ENCODE peak calls at places on chromosomes 13 and 19, in four cellular contexts. H is psoas muscle, U is breast epithelium, K is A549. N is an unnamed sample.

GRCh38 chr13:52128714-52129700 is at the start of gene NEK5:
- DNase-seq in H (peak; percentile 75), K (peak; percentile 70), U (no peak), N (peak; percentile 89)

GRCh38 chr19:14113762-14114414 is 3.7 kb downstream of the PRKACA start:
- DNase-seq in K (no peak), H (peak; percentile 97), U (no peak), N (peak; percentile 60)

GRCh38 chr19:53463263-53463662 is 4.3 kb upstream of the ZNF813 start:
- DNase-seq in U (peak; percentile 26), K (no peak), H (peak; percentile 74), N (peak; percentile 69)

GRCh38 chr13:31681133-31681532 is 58.2 kb upstream of the RXFP2 start:
- DNase-seq in H (no peak), U (no peak), K (no peak), N (no peak)

GRCh38 chr19:24078688-24079087 is 8.3 kb upstream of the ZNF254 start:
- DNase-seq in K (no peak), U (no peak), H (no peak), N (no peak)

GRCh38 chr13:28129911-28130693 is 8.2 kb upstream of the PAN3 start:
- DNase-seq in H (no peak), K (no peak), U (no peak), N (no peak)

GRCh38 chr19:58538257-58539168 is 5.4 kb upstream of the TRIM28 start:
- DNase-seq in K (no peak), H (no peak), U (no peak), N (no peak)

GRCh38 chr13:57123660-57124059 is 17.1 kb upstream of the PRR20A start:
- DNase-seq in H (no peak), K (no peak), U (no peak), N (peak; percentile 76)

GRCh38 chr19:21328402-21328801 is 808 bp downstream of the ZNF708 start:
- DNase-seq in K (no peak), H (no peak), U (no peak), N (no peak)

DNA sequence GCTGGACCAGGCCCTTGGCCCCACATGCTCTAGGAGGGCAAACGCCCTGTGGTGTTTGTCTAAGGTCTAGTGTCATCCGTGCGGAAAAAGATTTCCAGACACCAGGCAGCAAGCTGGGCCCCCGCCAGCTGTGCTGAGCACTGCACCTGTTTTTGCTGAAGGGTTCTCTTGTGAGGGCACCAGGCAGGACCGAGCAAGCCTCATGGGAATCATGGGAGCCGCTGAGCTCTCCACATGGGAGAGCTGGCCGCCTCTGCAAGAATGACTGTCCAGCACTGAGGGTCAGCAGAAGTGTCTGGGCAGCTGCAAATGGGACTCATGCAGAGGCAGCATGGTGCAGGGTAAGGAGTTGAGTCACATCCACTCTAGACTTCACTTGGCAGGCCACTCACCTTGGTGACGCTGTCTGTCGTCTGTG is 12.0 kb downstream of the B3GNT8 start:
- DNase-seq in H (peak; percentile 81), U (no peak), K (no peak), N (no peak)
- H3K27ac ChIP-seq in H (peak overlapping the region; percentile 78), U (no peak overlapping the region), K (no peak overlapping the region), N (no peak overlapping the region)

DNA sequence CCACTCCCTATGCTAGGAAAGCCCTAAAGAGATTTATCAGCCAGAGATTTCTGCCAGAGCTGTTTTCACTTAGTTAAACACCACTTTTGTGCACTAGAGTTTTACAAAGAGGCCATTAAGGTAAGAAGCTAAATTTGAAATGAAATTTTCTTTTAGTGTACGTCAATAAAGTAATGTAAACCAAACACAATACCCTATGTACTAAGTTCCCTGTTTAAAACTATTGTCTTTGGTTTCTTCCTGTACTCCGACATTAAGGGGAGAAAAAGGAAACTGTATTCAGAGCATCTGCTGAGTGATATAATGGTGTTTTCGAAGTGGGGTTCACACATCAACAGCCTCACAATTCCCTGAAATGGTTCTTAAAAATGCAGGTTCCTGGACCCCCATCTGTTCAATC is 40.7 kb upstream of the STARD13 start:
- DNase-seq in H (no peak), U (no peak), K (no peak), N (no peak)
- H3K27ac ChIP-seq in H (no peak overlapping the region), U (no peak overlapping the region), K (no peak overlapping the region), N (no peak overlapping the region)

GRCh38 chr13:111853766-111854165 is 213.2 kb upstream of the SOX1 start:
- DNase-seq in H (no peak), U (no peak), K (no peak), N (no peak)
- H3K27ac ChIP-seq in H (no peak overlapping the region), U (no peak overlapping the region), K (no peak overlapping the region), N (no peak overlapping the region)

DNA sequence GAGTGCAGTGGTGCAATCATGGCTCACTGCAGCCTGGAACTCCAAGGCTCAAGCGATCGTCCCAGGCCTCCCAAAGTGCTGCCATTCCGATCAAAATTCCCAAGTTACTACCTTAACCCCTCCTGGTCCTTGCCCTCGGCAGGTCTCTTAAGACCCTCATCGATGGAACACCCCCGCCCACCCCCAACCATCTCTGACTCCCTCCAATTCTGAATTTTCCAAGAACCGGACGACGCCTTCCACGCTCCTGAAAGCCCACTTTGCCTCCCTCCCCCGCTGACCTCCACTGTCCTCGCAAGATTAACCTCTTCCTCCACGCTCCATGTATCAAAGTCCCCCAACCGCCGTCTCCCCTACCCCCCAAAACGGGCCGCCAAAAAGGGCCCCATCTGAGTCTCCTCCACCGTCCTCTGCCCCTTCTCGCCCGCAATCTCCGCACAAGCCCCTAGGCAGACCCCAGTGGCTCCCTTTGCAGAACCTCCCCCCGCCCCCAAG is 539 bp downstream of the DAPK3 start:
- DNase-seq in K (no peak), U (no peak), H (no peak), N (no peak)
- H3K27ac ChIP-seq in K (peak overlapping the region; percentile 98), U (peak overlapping the region; percentile 99), H (peak overlapping the region; percentile 99), N (peak overlapping the region; percentile 92)

DNA sequence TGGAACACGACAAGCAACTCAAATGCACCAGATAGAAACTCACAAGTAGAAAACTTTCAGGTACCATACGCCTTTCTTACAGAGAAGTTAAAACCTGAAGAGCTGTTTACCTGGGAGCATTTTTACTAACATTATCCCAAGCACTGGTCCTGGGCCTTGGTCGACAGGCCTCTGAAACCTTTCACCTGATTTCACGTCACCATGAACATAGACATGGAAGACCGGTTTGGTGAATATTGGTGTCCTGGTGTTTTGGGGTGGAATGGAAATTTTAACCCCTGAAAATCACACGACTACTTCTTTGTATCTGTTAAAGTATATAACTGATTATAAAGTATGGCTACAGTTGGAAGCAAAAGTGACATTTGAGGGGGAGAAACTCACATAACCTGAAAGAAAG is 176.6 kb upstream of the ARGLU1 start:
- DNase-seq in K (no peak), H (no peak), U (no peak), N (no peak)
- H3K27ac ChIP-seq in K (no peak overlapping the region), H (no peak overlapping the region), U (no peak overlapping the region), N (no peak overlapping the region)

DNA sequence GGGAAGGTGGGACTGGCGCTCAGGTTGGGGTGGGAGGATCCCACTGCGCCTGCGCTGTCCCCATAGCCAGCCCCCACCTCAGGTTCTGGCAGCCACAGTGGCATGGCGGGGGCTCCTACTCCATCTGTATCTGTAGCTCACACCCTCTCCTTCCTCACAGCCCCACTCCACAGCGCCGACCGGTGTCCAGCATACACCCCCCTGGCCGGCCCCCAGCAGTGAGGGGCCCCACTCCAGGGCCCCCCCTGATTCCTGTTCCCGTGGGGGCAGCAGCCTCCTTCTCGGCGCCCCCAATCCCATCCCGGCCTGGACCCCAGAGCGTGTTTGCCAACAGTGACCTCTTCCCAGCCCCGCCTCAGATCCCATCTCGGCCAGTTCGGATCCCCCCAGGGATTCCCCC is 6.0 kb downstream of the TMED1 start:
- DNase-seq in H (no peak), K (no peak), U (no peak), N (no peak)
- H3K27ac ChIP-seq in H (no peak overlapping the region), K (no peak overlapping the region), U (no peak overlapping the region), N (no peak overlapping the region)

GRCh38 chr19:41799444-41800000 is 3.1 kb downstream of the CEACAM3 start:
- DNase-seq in H (no peak), K (no peak), U (no peak), N (no peak)

GRCh38 chr19:41801031-41801430 is 4.6 kb downstream of the CEACAM3 start:
- DNase-seq in K (no peak), H (no peak), U (no peak), N (no peak)

GRCh38 chr19:41804327-41804726 is 7.9 kb downstream of the CEACAM3 start:
- DNase-seq in H (no peak), U (no peak), K (no peak), N (no peak)

GRCh38 chr19:41801682-41802317 is 5.4 kb downstream of the CEACAM3 start:
- DNase-seq in U (no peak), H (no peak), K (no peak), N (no peak)

GRCh38 chr19:41802770-41803169 is 6.4 kb downstream of the CEACAM3 start:
- DNase-seq in U (no peak), K (no peak), H (no peak), N (no peak)
- H3K27ac ChIP-seq in U (no peak overlapping the region), K (no peak overlapping the region), H (no peak overlapping the region), N (no peak overlapping the region)

GRCh38 chr19:45503909-45504308 is 3.4 kb upstream of the VASP start:
- DNase-seq in U (no peak), K (no peak), H (no peak), N (no peak)

GRCh38 chr19:45501730-45502014 is 3.4 kb downstream of the PPM1N start:
- DNase-seq in H (no peak), U (no peak), K (no peak), N (no peak)

GRCh38 chr19:45498411-45499195 is at the start of gene PPM1N:
- DNase-seq in U (no peak), H (peak; percentile 66), K (no peak), N (no peak)

GRCh38 chr19:45499196-45500180 is 1.2 kb downstream of the PPM1N start:
- DNase-seq in K (no peak), U (no peak), H (peak; percentile 80), N (peak; percentile 71)

DNA sequence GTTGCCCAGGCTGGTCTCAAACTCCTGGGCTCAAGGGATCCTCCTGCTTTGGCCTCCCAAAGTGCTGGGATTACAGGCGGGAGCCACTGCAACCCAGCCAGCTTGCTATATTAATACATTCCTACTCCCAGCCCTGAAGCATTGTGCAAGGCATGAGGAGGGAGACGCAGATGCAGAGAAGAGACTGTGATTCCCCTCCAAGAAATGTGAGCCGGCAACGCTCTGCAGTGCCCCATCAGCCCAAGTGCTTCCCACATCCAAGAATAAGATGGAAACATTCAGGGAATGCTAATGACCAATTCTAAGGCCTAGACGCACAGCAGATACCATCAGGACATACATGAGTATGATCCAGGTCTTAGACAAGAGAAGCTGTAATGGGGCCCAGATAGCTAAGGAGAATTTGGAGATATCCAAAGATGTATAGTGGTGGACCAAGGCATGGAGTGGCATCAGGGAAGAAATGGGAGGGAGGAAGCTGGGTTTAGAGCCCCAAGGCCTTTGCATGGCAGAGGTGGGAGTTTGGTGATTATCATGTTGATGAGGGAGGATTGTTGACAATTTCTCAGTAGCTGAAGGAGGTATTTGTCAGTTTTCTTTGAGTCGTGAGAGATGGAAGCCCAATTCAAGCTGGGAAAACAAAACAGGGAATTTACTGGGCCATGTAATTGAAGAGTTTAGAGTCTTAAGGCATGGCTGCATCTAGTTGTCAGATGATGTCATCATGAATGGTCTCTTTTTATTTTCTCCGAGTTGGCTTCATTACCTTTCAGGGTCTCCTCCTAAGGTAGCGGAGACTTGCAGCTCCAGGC is 2.9 kb downstream of the PPM1N start:
- DNase-seq in K (no peak), H (no peak), U (no peak), N (no peak)
- H3K27ac ChIP-seq in K (no peak overlapping the region), H (no peak overlapping the region), U (no peak overlapping the region), N (no peak overlapping the region)

GRCh38 chr13:114259374-114259773 is 22.0 kb upstream of the UPF3A start:
- DNase-seq in H (no peak), K (no peak), U (no peak), N (no peak)
- H3K27ac ChIP-seq in H (no peak overlapping the region), K (no peak overlapping the region), U (no peak overlapping the region), N (no peak overlapping the region)

N was measured in aorta.